ENCODE peak calls at places on chromosomes 13 and 19, in nine cellular contexts. One of them, this sample, is unnamed. For H3K9me3, the result is how much of the 10 kb centered on the place peaks cover.

GRCh38 chr19:19661675-19662251 is 1.7 kb downstream of the ATP13A1 start:
- DNase-seq in HCT116: no peak
- DNase-seq in right lobe of liver: no peak
- DNase-seq in breast epithelium: no peak
- DNase-seq in heart right ventricle: no peak
- DNase-seq in upper lobe of right lung: no peak
- DNase-seq in transverse colon: peak
- DNase-seq in tibial artery: no peak
- DNase-seq in neural progenitor cell: peak
- DNase-seq in this sample: no peak

GRCh38 chr13:113369881-113370280 is 6.0 kb upstream of the GRTP1 start:
- DNase-seq in transverse colon: no peak
- DNase-seq in tibial artery: peak
- DNase-seq in breast epithelium: no peak
- DNase-seq in heart right ventricle: no peak
- DNase-seq in neural progenitor cell: no peak
- DNase-seq in right lobe of liver: no peak
- DNase-seq in upper lobe of right lung: no peak
- DNase-seq in HCT116: no peak
- DNase-seq in this sample: no peak

GRCh38 chr19:42121036-42121621 is 11.1 kb downstream of the POU2F2 start:
- DNase-seq in neural progenitor cell: no peak
- DNase-seq in right lobe of liver: no peak
- DNase-seq in upper lobe of right lung: no peak
- DNase-seq in transverse colon: no peak
- DNase-seq in breast epithelium: no peak
- DNase-seq in heart right ventricle: no peak
- DNase-seq in tibial artery: no peak
- DNase-seq in HCT116: no peak
- DNase-seq in this sample: no peak

GRCh38 chr19:17706750-17707181 is 12.5 kb upstream of the MAP1S start:
- DNase-seq in breast epithelium: no peak
- DNase-seq in transverse colon: no peak
- DNase-seq in upper lobe of right lung: no peak
- DNase-seq in heart right ventricle: no peak
- DNase-seq in tibial artery: no peak
- DNase-seq in right lobe of liver: no peak
- DNase-seq in neural progenitor cell: peak
- DNase-seq in HCT116: peak
- DNase-seq in this sample: no peak

GRCh38 chr19:18712981-18713380 is 29.5 kb downstream of the CRTC1 start:
- DNase-seq in neural progenitor cell: no peak
- DNase-seq in right lobe of liver: no peak
- DNase-seq in breast epithelium: no peak
- DNase-seq in transverse colon: no peak
- DNase-seq in heart right ventricle: no peak
- DNase-seq in tibial artery: no peak
- DNase-seq in upper lobe of right lung: no peak
- DNase-seq in HCT116: no peak
- DNase-seq in this sample: no peak

GRCh38 chr19:36142046-36142445 is 2.2 kb downstream of the CAPNS1 start:
- DNase-seq in neural progenitor cell: no peak
- DNase-seq in HCT116: no peak
- DNase-seq in right lobe of liver: no peak
- DNase-seq in upper lobe of right lung: no peak
- DNase-seq in breast epithelium: no peak
- DNase-seq in transverse colon: no peak
- DNase-seq in heart right ventricle: no peak
- DNase-seq in tibial artery: no peak
- DNase-seq in this sample: no peak

GRCh38 chr19:1169921-1170885 is 3.9 kb downstream of the SBNO2 start:
- DNase-seq in upper lobe of right lung: peak
- DNase-seq in heart right ventricle: no peak
- DNase-seq in right lobe of liver: peak
- DNase-seq in transverse colon: peak
- DNase-seq in HCT116: no peak
- DNase-seq in breast epithelium: no peak
- DNase-seq in neural progenitor cell: no peak
- DNase-seq in tibial artery: no peak
- DNase-seq in this sample: peak

GRCh38 chr19:34676697-34677385 is at the start of gene SCGB2B2:
- DNase-seq in transverse colon: no peak
- DNase-seq in right lobe of liver: no peak
- DNase-seq in HCT116: peak
- DNase-seq in tibial artery: no peak
- DNase-seq in heart right ventricle: peak
- DNase-seq in breast epithelium: no peak
- DNase-seq in upper lobe of right lung: no peak
- DNase-seq in neural progenitor cell: no peak
- DNase-seq in this sample: no peak

GRCh38 chr13:79477968-79478367 is 3.0 kb upstream of the NDFIP2 start:
- DNase-seq in heart right ventricle: peak
- DNase-seq in right lobe of liver: no peak
- DNase-seq in upper lobe of right lung: no peak
- DNase-seq in transverse colon: no peak
- DNase-seq in breast epithelium: no peak
- DNase-seq in neural progenitor cell: peak
- DNase-seq in tibial artery: no peak
- DNase-seq in HCT116: no peak
- DNase-seq in this sample: no peak

GRCh38 chr19:45275370-45275971 is 24.4 kb downstream of the MARK4 start:
- DNase-seq in upper lobe of right lung: no peak
- DNase-seq in breast epithelium: no peak
- DNase-seq in tibial artery: no peak
- DNase-seq in heart right ventricle: no peak
- DNase-seq in transverse colon: no peak
- DNase-seq in right lobe of liver: no peak
- DNase-seq in neural progenitor cell: no peak
- DNase-seq in HCT116: no peak
- DNase-seq in this sample: no peak

GRCh38 chr13:24022568-24022967 is 125.3 kb upstream of the C1QTNF9B start:
- DNase-seq in upper lobe of right lung: no peak
- DNase-seq in breast epithelium: no peak
- DNase-seq in tibial artery: no peak
- DNase-seq in right lobe of liver: no peak
- DNase-seq in HCT116: no peak
- DNase-seq in neural progenitor cell: no peak
- DNase-seq in transverse colon: no peak
- DNase-seq in heart right ventricle: no peak
- DNase-seq in this sample: no peak

GRCh38 chr19:41205995-41206394 is 13.0 kb downstream of the CYP2S1 start:
- DNase-seq in transverse colon: no peak
- DNase-seq in upper lobe of right lung: no peak
- DNase-seq in tibial artery: no peak
- DNase-seq in HCT116: no peak
- DNase-seq in right lobe of liver: no peak
- DNase-seq in breast epithelium: no peak
- DNase-seq in heart right ventricle: no peak
- DNase-seq in neural progenitor cell: no peak
- DNase-seq in this sample: no peak

GRCh38 chr19:29263305-29264080 is 50.5 kb upstream of the UQCRFS1 start:
- DNase-seq in neural progenitor cell: peak
- DNase-seq in right lobe of liver: no peak
- DNase-seq in heart right ventricle: peak
- DNase-seq in upper lobe of right lung: no peak
- DNase-seq in tibial artery: no peak
- DNase-seq in HCT116: no peak
- DNase-seq in transverse colon: peak
- DNase-seq in breast epithelium: no peak
- DNase-seq in this sample: no peak

GRCh38 chr19:54095136-54095858 is 5.3 kb downstream of the OSCAR start:
- DNase-seq in HCT116: no peak
- DNase-seq in tibial artery: no peak
- DNase-seq in breast epithelium: no peak
- DNase-seq in upper lobe of right lung: no peak
- DNase-seq in right lobe of liver: no peak
- DNase-seq in transverse colon: no peak
- DNase-seq in heart right ventricle: no peak
- DNase-seq in neural progenitor cell: no peak
- DNase-seq in this sample: no peak

GRCh38 chr13:80235559-80236296 is 105.2 kb downstream of the SPRY2 start:
- DNase-seq in tibial artery: no peak
- DNase-seq in neural progenitor cell: no peak
- DNase-seq in heart right ventricle: peak
- DNase-seq in breast epithelium: no peak
- DNase-seq in right lobe of liver: no peak
- DNase-seq in transverse colon: peak
- DNase-seq in HCT116: no peak
- DNase-seq in upper lobe of right lung: no peak
- DNase-seq in this sample: no peak

GRCh38 chr13:111344471-111345191 is 24.2 kb downstream of the TEX29 start:
- DNase-seq in HCT116: no peak
- DNase-seq in upper lobe of right lung: peak
- DNase-seq in breast epithelium: no peak
- DNase-seq in transverse colon: no peak
- DNase-seq in neural progenitor cell: peak
- DNase-seq in heart right ventricle: no peak
- DNase-seq in right lobe of liver: no peak
- DNase-seq in tibial artery: no peak
- DNase-seq in this sample: peak

GRCh38 chr19:5694952-5695648 is 5.0 kb downstream of the RPL36 start:
- DNase-seq in upper lobe of right lung: no peak
- DNase-seq in right lobe of liver: no peak
- DNase-seq in neural progenitor cell: no peak
- DNase-seq in heart right ventricle: no peak
- DNase-seq in HCT116: no peak
- DNase-seq in tibial artery: no peak
- DNase-seq in transverse colon: no peak
- DNase-seq in breast epithelium: no peak
- DNase-seq in this sample: no peak

GRCh38 chr19:44807652-44808462 is 1.0 kb upstream of the BCAM start:
- DNase-seq in HCT116: peak
- DNase-seq in transverse colon: peak
- DNase-seq in tibial artery: no peak
- DNase-seq in neural progenitor cell: peak
- DNase-seq in upper lobe of right lung: peak
- DNase-seq in breast epithelium: peak
- DNase-seq in heart right ventricle: peak
- DNase-seq in right lobe of liver: peak
- DNase-seq in this sample: no peak

GRCh38 chr13:19601749-19602725 is 31.4 kb upstream of the MPHOSPH8 start:
- DNase-seq in tibial artery: no peak
- DNase-seq in transverse colon: peak
- DNase-seq in right lobe of liver: no peak
- DNase-seq in neural progenitor cell: peak
- DNase-seq in breast epithelium: no peak
- DNase-seq in heart right ventricle: no peak
- DNase-seq in upper lobe of right lung: peak
- DNase-seq in HCT116: no peak
- DNase-seq in this sample: no peak

GRCh38 chr13:79407349-79407979 is 1.4 kb upstream of the RBM26 start:
- DNase-seq in transverse colon: no peak
- DNase-seq in heart right ventricle: no peak
- DNase-seq in breast epithelium: no peak
- DNase-seq in tibial artery: no peak
- DNase-seq in neural progenitor cell: no peak
- DNase-seq in HCT116: no peak
- DNase-seq in right lobe of liver: no peak
- DNase-seq in upper lobe of right lung: no peak
- DNase-seq in this sample: no peak

DNA sequence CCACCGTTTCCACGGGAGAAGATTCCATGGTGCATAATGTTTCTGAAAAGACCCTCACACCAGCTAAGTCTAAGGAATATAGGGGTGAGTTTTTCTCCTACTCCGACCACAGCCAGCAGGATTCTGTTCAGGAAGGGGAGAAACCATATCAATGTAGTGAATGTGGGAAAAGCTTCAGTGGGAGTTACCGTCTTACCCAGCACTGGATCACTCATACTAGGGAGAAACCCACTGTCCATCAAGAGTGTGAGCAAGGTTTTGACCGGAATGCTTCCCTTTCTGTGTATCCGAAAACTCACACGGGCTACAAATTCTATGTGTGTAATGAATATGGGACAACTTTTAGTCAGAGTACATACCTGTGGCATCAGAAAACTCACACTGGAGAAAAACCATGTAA is 19.1 kb downstream of the ZNF473 start:
- DNase-seq in HCT116: no peak
- DNase-seq in right lobe of liver: no peak
- DNase-seq in upper lobe of right lung: no peak
- DNase-seq in tibial artery: no peak
- DNase-seq in breast epithelium: no peak
- DNase-seq in transverse colon: no peak
- DNase-seq in heart right ventricle: no peak
- DNase-seq in neural progenitor cell: no peak
- DNase-seq in this sample: no peak
- H3K27ac ChIP-seq in HCT116: no peak
- H3K27ac ChIP-seq in right lobe of liver: no peak
- H3K27ac ChIP-seq in upper lobe of right lung: no peak
- H3K27ac ChIP-seq in tibial artery: no peak
- H3K27ac ChIP-seq in breast epithelium: no peak
- H3K27ac ChIP-seq in transverse colon: no peak
- H3K27ac ChIP-seq in heart right ventricle: no peak
- H3K27ac ChIP-seq in neural progenitor cell: no peak
- H3K27ac ChIP-seq in this sample: no peak

GRCh38 chr13:99382428-99383133 is 75.4 kb upstream of the GPR183 start:
- DNase-seq in right lobe of liver: no peak
- DNase-seq in neural progenitor cell: no peak
- DNase-seq in tibial artery: no peak
- DNase-seq in breast epithelium: no peak
- DNase-seq in HCT116: no peak
- DNase-seq in heart right ventricle: no peak
- DNase-seq in upper lobe of right lung: no peak
- DNase-seq in transverse colon: peak
- DNase-seq in this sample: no peak
- TF ChIP-seq CTCF in right lobe of liver: no peak
- TF ChIP-seq CTCF in neural progenitor cell: no peak
- TF ChIP-seq CTCF in tibial artery: no peak
- TF ChIP-seq CTCF in breast epithelium: no peak
- TF ChIP-seq CTCF in HCT116: no peak
- TF ChIP-seq CTCF in heart right ventricle: no peak
- TF ChIP-seq CTCF in upper lobe of right lung: no peak
- TF ChIP-seq CTCF in transverse colon: no peak
- TF ChIP-seq CTCF in this sample: no peak

DNA sequence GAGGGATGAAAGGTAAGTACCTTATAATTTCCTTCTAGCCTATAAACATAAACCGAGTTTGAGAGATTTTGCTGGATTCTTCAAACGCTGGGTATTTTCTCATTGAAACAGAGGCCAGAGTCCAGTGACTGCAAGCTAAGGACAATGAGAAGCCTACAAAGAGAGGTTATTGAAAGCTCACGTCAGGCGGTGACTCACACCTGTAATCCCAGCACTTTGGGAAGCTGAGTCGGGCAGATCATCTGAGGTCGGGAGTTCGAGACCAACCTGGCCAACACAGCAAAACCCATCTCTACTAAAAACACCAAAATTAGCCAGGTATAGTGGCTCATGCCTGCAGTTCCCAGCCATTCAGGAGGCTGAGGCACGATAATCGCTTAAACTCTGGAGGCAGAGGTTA is 15.0 kb upstream of the ZNF69 start:
- DNase-seq in upper lobe of right lung: no peak
- DNase-seq in right lobe of liver: no peak
- DNase-seq in HCT116: no peak
- DNase-seq in transverse colon: no peak
- DNase-seq in neural progenitor cell: no peak
- DNase-seq in tibial artery: no peak
- DNase-seq in heart right ventricle: no peak
- DNase-seq in breast epithelium: no peak
- DNase-seq in this sample: no peak
- H3K9me3 ChIP-seq in upper lobe of right lung: under half
- H3K9me3 ChIP-seq in right lobe of liver: under half
- H3K9me3 ChIP-seq in HCT116: under half
- H3K9me3 ChIP-seq in transverse colon: under half
- H3K9me3 ChIP-seq in neural progenitor cell: under half
- H3K9me3 ChIP-seq in tibial artery: under half
- H3K9me3 ChIP-seq in heart right ventricle: under half
- H3K9me3 ChIP-seq in breast epithelium: under half
- H3K9me3 ChIP-seq in this sample: under half

GRCh38 chr19:7881910-7882309 is 6.4 kb upstream of the LRRC8E start:
- DNase-seq in heart right ventricle: no peak
- DNase-seq in upper lobe of right lung: no peak
- DNase-seq in neural progenitor cell: no peak
- DNase-seq in transverse colon: no peak
- DNase-seq in HCT116: no peak
- DNase-seq in tibial artery: no peak
- DNase-seq in right lobe of liver: no peak
- DNase-seq in breast epithelium: no peak
- DNase-seq in this sample: no peak
- H3K27ac ChIP-seq in heart right ventricle: no peak
- H3K27ac ChIP-seq in upper lobe of right lung: no peak
- H3K27ac ChIP-seq in neural progenitor cell: no peak
- H3K27ac ChIP-seq in transverse colon: no peak
- H3K27ac ChIP-seq in HCT116: no peak
- H3K27ac ChIP-seq in tibial artery: no peak
- H3K27ac ChIP-seq in right lobe of liver: no peak
- H3K27ac ChIP-seq in breast epithelium: no peak
- H3K27ac ChIP-seq in this sample: no peak

This sample was measured in AG04450.